ENCODE peak calls at places on chromosomes 2 and 18, in five cellular contexts. M, X, K, D and Y are unnamed samples.

GRCh38 chr18:79516441-79516931 is 120.8 kb downstream of the NFATC1 start:
- DNase-seq in D (no peak), K (no peak), X (no peak), M (no peak), Y (no peak)

GRCh38 chr18:47611649-47612048 is 318.8 kb downstream of the SMAD2 start:
- DNase-seq in D (no peak), X (no peak), K (no peak), M (no peak), Y (no peak)

GRCh38 chr2:196586511-196586991 is 53.0 kb upstream of the CCDC150 start:
- DNase-seq in D (no peak), K (peak), X (no peak), M (peak), Y (no peak)

GRCh38 chr18:45441110-45441842 is 174.0 kb upstream of the SLC14A2 start:
- DNase-seq in K (peak), X (no peak), D (no peak), M (no peak), Y (no peak)

GRCh38 chr2:223477318-223477717 is 124.8 kb downstream of the SCG2 start:
- DNase-seq in M (no peak), D (no peak), K (no peak), X (no peak), Y (no peak)

GRCh38 chr18:43785145-43785544 is 507.9 kb upstream of the SYT4 start:
- DNase-seq in X (no peak), D (no peak), M (no peak), K (no peak), Y (no peak)

GRCh38 chr18:22822024-22822423 is 111.1 kb upstream of the RBBP8 start:
- DNase-seq in X (no peak), M (peak), K (no peak), D (no peak), Y (peak)

GRCh38 chr2:156192468-156192867 is 140.1 kb downstream of the NR4A2 start:
- DNase-seq in M (peak), D (no peak), X (no peak), K (no peak), Y (peak)

GRCh38 chr18:31064130-31064529 is 21.6 kb upstream of the DSC3 start:
- DNase-seq in X (no peak), M (no peak), D (no peak), K (no peak), Y (no peak)

GRCh38 chr2:95276888-95277245 is 2.6 kb downstream of the PROM2 start:
- DNase-seq in M (no peak), X (no peak), D (no peak), K (no peak), Y (no peak)

GRCh38 chr18:1017227-1017626 is 112.6 kb downstream of the ADCYAP1 start:
- DNase-seq in K (no peak), X (no peak), D (no peak), M (no peak), Y (no peak)

GRCh38 chr2:85585781-85586105 is 1.5 kb downstream of the VAMP5 start:
- DNase-seq in X (no peak), D (no peak), K (no peak), M (peak), Y (no peak)

GRCh38 chr2:140586379-140586778 is 1544.4 kb downstream of the LRP1B start:
- DNase-seq in D (peak), K (peak), X (no peak), M (peak), Y (peak)

GRCh38 chr2:96541326-96541725 is 4.8 kb downstream of the ARID5A start:
- DNase-seq in X (no peak), D (no peak), M (no peak), K (no peak), Y (no peak)

GRCh38 chr18:7038330-7038846 is 79.2 kb downstream of the LAMA1 start:
- DNase-seq in X (peak), K (no peak), D (peak), M (peak), Y (peak)

GRCh38 chr2:233416706-233417105 is 62.4 kb downstream of the DGKD start:
- DNase-seq in M (no peak), X (no peak), D (no peak), K (no peak), Y (no peak)

GRCh38 chr2:241841181-241842066 is 17.3 kb downstream of the PDCD1 start:
- DNase-seq in K (no peak), D (no peak), M (no peak), X (no peak), Y (peak)

GRCh38 chr18:26091047-26091630 is 726 bp upstream of the SS18 start:
- DNase-seq in K (peak), X (no peak), D (peak), M (no peak), Y (no peak)

GRCh38 chr2:8329660-8330622 is 351.9 kb upstream of the ID2 start:
- DNase-seq in M (no peak), X (no peak), K (no peak), D (no peak), Y (no peak)

GRCh38 chr2:188414869-188415753 is 123.4 kb downstream of the GULP1 start:
- DNase-seq in D (no peak), X (no peak), K (no peak), M (no peak), Y (no peak)

GRCh38 chr2:42959148-42959992 is 167.0 kb upstream of the HAAO start:
- DNase-seq in D (peak), X (no peak), K (no peak), M (peak), Y (peak)

GRCh38 chr2:225640550-225640949 is 241.0 kb downstream of the NYAP2 start:
- DNase-seq in K (no peak), M (no peak), X (no peak), D (no peak), Y (no peak)

DNA sequence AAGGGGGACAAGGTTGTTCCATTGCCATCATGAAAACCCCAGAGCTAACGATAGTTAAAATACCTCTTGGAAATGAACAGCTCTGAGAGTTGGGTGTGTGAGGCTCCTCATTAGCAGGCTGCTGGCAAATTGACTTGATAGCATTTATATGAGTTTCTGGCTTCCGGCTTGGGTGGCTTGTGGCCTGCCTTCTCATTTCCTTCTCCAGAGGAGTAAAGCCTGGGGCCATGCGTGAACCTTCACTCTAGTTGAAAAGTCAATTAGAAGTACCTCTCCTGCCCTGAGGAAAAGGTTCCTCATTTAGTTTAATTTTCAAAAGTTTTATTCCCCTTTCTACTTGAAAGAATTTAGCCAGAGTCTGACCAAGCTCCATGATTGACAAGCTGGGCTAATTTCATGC is 67.1 kb downstream of the MGAT5 start:
- DNase-seq in D (no peak), K (no peak), X (no peak), M (no peak), Y (peak)
- TF ChIP-seq MYC in D (no peak), K (no peak), X (no peak), M (no peak), Y (peak)

DNA sequence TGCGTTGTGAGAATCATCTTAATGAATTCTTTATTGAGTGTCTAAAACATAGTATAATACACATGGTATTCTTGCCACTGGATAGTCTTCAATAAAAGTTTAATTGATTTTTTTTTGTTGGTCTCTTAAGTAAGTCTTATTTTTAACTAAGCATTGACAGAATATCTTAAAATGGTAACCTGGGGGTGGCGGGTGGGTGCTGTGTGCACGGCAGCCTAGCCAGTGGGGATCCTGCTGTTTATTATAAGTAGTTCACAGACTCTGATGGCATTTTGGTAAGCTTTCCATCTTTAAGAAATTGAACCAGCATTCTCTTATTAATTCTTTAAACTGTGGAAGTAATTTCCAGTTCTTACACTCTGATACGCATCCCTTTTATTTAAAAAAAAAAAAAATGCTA is 6.0 kb downstream of the SOX11 start:
- DNase-seq in X (no peak), M (no peak), D (no peak), K (no peak), Y (no peak)
- H3K4me3 ChIP-seq in X (no peak), M (no peak), D (no peak), K (no peak), Y (no peak)

GRCh38 chr2:229821353-229821752 is 100.5 kb downstream of the TRIP12 start:
- DNase-seq in M (no peak), X (no peak), K (no peak), D (no peak), Y (no peak)

DNA sequence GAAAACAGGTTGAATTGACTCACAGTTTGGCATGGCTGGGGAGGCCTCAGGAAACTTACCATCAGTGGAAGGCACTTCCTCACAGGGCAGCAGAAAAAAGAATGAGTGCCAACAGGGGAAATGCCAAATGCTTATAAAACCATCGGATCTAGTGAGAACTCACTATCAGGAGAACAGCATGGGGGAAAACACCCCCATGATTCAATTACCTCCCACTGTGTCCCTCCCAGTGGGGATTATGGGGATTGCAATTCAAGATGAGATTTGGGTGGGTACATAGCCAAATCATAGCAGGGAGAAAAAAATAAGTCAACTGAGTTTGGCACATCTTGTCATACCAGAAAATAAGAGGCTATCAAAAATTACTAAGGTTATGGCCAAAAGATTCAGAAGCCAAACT is 96.3 kb downstream of the TRIP12 start:
- DNase-seq in K (no peak), M (peak), D (no peak), X (no peak), Y (no peak)
- TF ChIP-seq CTCF in K (no peak), M (no peak), D (no peak), X (no peak), Y (no peak)

GRCh38 chr2:55776479-55776878 is 82.8 kb upstream of the PNPT1 start:
- DNase-seq in M (no peak), X (no peak), K (no peak), D (no peak), Y (no peak)

GRCh38 chr2:55781542-55781941 is 87.9 kb upstream of the PNPT1 start:
- DNase-seq in M (no peak), X (no peak), K (no peak), D (no peak), Y (no peak)

GRCh38 chr2:55776966-55777365 is 83.3 kb upstream of the PNPT1 start:
- DNase-seq in X (no peak), M (no peak), K (no peak), D (no peak), Y (no peak)

GRCh38 chr2:55782528-55783173 is 89.0 kb upstream of the PNPT1 start:
- DNase-seq in X (no peak), K (no peak), M (no peak), D (no peak), Y (no peak)

GRCh38 chr2:55779459-55780421 is 86.1 kb upstream of the PNPT1 start:
- DNase-seq in D (peak), K (peak), X (no peak), M (peak), Y (no peak)
- TF ChIP-seq MYC in D (no peak), K (no peak), X (no peak), M (no peak), Y (no peak)

DNA sequence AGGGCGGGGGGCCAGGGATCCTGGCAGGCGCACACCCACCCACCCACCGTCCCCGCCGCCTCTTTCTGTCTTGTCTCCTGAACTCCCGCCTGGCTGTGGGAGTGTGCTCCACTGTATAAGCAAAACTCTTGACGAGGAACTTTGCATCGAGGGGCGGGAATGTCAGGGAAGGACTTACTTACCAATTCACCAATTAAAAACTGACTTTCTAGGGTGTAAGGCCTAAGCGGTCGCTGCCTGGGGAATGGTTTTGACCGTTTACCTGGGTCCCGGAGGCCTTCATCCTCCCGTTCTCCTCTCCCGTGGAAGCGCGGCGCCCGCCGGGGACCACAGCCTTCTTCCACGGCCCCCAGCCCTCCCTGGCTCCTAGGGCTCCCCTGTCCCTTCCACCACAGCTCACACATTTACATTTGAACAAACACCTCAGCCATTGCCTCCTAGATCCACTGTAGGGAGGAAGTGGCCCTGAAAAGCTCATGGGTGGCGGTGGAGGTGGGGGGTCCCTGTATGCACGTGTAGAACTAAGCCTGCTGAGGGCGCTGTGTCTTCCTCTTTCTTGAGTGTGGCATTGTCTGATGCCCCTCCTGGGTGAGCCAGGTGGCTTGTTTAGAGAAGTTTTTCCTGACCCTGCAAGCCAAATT is 8.9 kb downstream of the ASIC4 start:
- DNase-seq in X (no peak), D (no peak), M (no peak), K (no peak), Y (no peak)
- H3K4me3 ChIP-seq in X (peak), D (no peak), M (no peak), K (no peak), Y (no peak)

GRCh38 chr18:41745166-41746049 is 209.6 kb upstream of the PIK3C3 start:
- DNase-seq in M (peak), D (peak), K (peak), X (no peak), Y (peak)
- TF ChIP-seq CTCF in M (peak), D (peak), K (peak), X (peak), Y (peak)